ENCODE peak calls at places on chromosomes 6 and 20, in seven cellular contexts. One of them, this sample, is unnamed.

GRCh38 chr20:62269378-62269777 is 31.1 kb downstream of the OSBPL2 start:
- DNase-seq in lung: no peak
- DNase-seq in posterior cingulate gyrus: no peak
- DNase-seq in stimulated activated CD8-positive, alpha-beta memory T cell treated with anti-CD3 and anti-CD28 coated beads, Interleukin-4, amount 100 ng/mL, for 4 hours: no peak
- DNase-seq in naive thymus-derived CD4-positive, alpha-beta T cell: no peak
- DNase-seq in GM03348: no peak
- DNase-seq in NCI-H1417: no peak
- DNase-seq in this sample: no peak

GRCh38 chr6:70124882-70125535 is 177.9 kb downstream of the COL9A1 start:
- DNase-seq in GM03348: peak
- DNase-seq in NCI-H1417: no peak
- DNase-seq in posterior cingulate gyrus: no peak
- DNase-seq in naive thymus-derived CD4-positive, alpha-beta T cell: no peak
- DNase-seq in stimulated activated CD8-positive, alpha-beta memory T cell treated with anti-CD3 and anti-CD28 coated beads, Interleukin-4, amount 100 ng/mL, for 4 hours: no peak
- DNase-seq in lung: no peak
- DNase-seq in this sample: no peak

GRCh38 chr6:148760568-148761531 is 14.0 kb downstream of the UST start:
- DNase-seq in stimulated activated CD8-positive, alpha-beta memory T cell treated with anti-CD3 and anti-CD28 coated beads, Interleukin-4, amount 100 ng/mL, for 4 hours: no peak
- DNase-seq in posterior cingulate gyrus: peak
- DNase-seq in NCI-H1417: no peak
- DNase-seq in naive thymus-derived CD4-positive, alpha-beta T cell: peak
- DNase-seq in lung: peak
- DNase-seq in GM03348: peak
- DNase-seq in this sample: peak

GRCh38 chr6:164063346-164063745 is 648.8 kb downstream of the QKI start:
- DNase-seq in stimulated activated CD8-positive, alpha-beta memory T cell treated with anti-CD3 and anti-CD28 coated beads, Interleukin-4, amount 100 ng/mL, for 4 hours: no peak
- DNase-seq in posterior cingulate gyrus: no peak
- DNase-seq in naive thymus-derived CD4-positive, alpha-beta T cell: no peak
- DNase-seq in GM03348: no peak
- DNase-seq in NCI-H1417: no peak
- DNase-seq in lung: no peak
- DNase-seq in this sample: no peak

GRCh38 chr6:2713473-2714358 is 37.0 kb downstream of the MYLK4 start:
- DNase-seq in stimulated activated CD8-positive, alpha-beta memory T cell treated with anti-CD3 and anti-CD28 coated beads, Interleukin-4, amount 100 ng/mL, for 4 hours: no peak
- DNase-seq in naive thymus-derived CD4-positive, alpha-beta T cell: no peak
- DNase-seq in lung: no peak
- DNase-seq in GM03348: peak
- DNase-seq in posterior cingulate gyrus: no peak
- DNase-seq in NCI-H1417: no peak
- DNase-seq in this sample: no peak

GRCh38 chr6:150865406-150866146 is at the start of gene MTHFD1L:
- DNase-seq in stimulated activated CD8-positive, alpha-beta memory T cell treated with anti-CD3 and anti-CD28 coated beads, Interleukin-4, amount 100 ng/mL, for 4 hours: peak
- DNase-seq in GM03348: peak
- DNase-seq in lung: peak
- DNase-seq in naive thymus-derived CD4-positive, alpha-beta T cell: peak
- DNase-seq in posterior cingulate gyrus: peak
- DNase-seq in NCI-H1417: peak
- DNase-seq in this sample: peak

GRCh38 chr20:43835944-43836540 is 78.6 kb upstream of the TOX2 start:
- DNase-seq in stimulated activated CD8-positive, alpha-beta memory T cell treated with anti-CD3 and anti-CD28 coated beads, Interleukin-4, amount 100 ng/mL, for 4 hours: no peak
- DNase-seq in lung: no peak
- DNase-seq in GM03348: no peak
- DNase-seq in naive thymus-derived CD4-positive, alpha-beta T cell: no peak
- DNase-seq in NCI-H1417: no peak
- DNase-seq in posterior cingulate gyrus: no peak
- DNase-seq in this sample: no peak

GRCh38 chr20:12575352-12576095 is 433.2 kb upstream of the SPTLC3 start:
- DNase-seq in GM03348: no peak
- DNase-seq in naive thymus-derived CD4-positive, alpha-beta T cell: no peak
- DNase-seq in stimulated activated CD8-positive, alpha-beta memory T cell treated with anti-CD3 and anti-CD28 coated beads, Interleukin-4, amount 100 ng/mL, for 4 hours: no peak
- DNase-seq in NCI-H1417: no peak
- DNase-seq in posterior cingulate gyrus: no peak
- DNase-seq in lung: peak
- DNase-seq in this sample: no peak

GRCh38 chr6:38337819-38338465 is 301.8 kb downstream of the BTBD9 start:
- DNase-seq in stimulated activated CD8-positive, alpha-beta memory T cell treated with anti-CD3 and anti-CD28 coated beads, Interleukin-4, amount 100 ng/mL, for 4 hours: no peak
- DNase-seq in posterior cingulate gyrus: no peak
- DNase-seq in NCI-H1417: no peak
- DNase-seq in GM03348: peak
- DNase-seq in naive thymus-derived CD4-positive, alpha-beta T cell: no peak
- DNase-seq in lung: no peak
- DNase-seq in this sample: no peak

GRCh38 chr20:62907377-62908317 is 18.7 kb downstream of the DIDO1 start:
- DNase-seq in posterior cingulate gyrus: no peak
- DNase-seq in stimulated activated CD8-positive, alpha-beta memory T cell treated with anti-CD3 and anti-CD28 coated beads, Interleukin-4, amount 100 ng/mL, for 4 hours: no peak
- DNase-seq in lung: no peak
- DNase-seq in naive thymus-derived CD4-positive, alpha-beta T cell: peak
- DNase-seq in NCI-H1417: no peak
- DNase-seq in GM03348: no peak
- DNase-seq in this sample: no peak

GRCh38 chr6:135922170-135922569 is 70.7 kb downstream of the PDE7B start:
- DNase-seq in GM03348: peak
- DNase-seq in naive thymus-derived CD4-positive, alpha-beta T cell: no peak
- DNase-seq in posterior cingulate gyrus: no peak
- DNase-seq in stimulated activated CD8-positive, alpha-beta memory T cell treated with anti-CD3 and anti-CD28 coated beads, Interleukin-4, amount 100 ng/mL, for 4 hours: no peak
- DNase-seq in lung: no peak
- DNase-seq in NCI-H1417: no peak
- DNase-seq in this sample: no peak

GRCh38 chr6:6005467-6006427 is 978 bp downstream of the NRN1 start:
- DNase-seq in stimulated activated CD8-positive, alpha-beta memory T cell treated with anti-CD3 and anti-CD28 coated beads, Interleukin-4, amount 100 ng/mL, for 4 hours: no peak
- DNase-seq in NCI-H1417: no peak
- DNase-seq in lung: no peak
- DNase-seq in posterior cingulate gyrus: no peak
- DNase-seq in naive thymus-derived CD4-positive, alpha-beta T cell: no peak
- DNase-seq in GM03348: peak
- DNase-seq in this sample: no peak

GRCh38 chr6:63371087-63371486 is 51.3 kb upstream of the LGSN start:
- DNase-seq in stimulated activated CD8-positive, alpha-beta memory T cell treated with anti-CD3 and anti-CD28 coated beads, Interleukin-4, amount 100 ng/mL, for 4 hours: no peak
- DNase-seq in lung: no peak
- DNase-seq in naive thymus-derived CD4-positive, alpha-beta T cell: no peak
- DNase-seq in GM03348: no peak
- DNase-seq in NCI-H1417: no peak
- DNase-seq in posterior cingulate gyrus: no peak
- DNase-seq in this sample: no peak

GRCh38 chr6:112511441-112511840 is 164.3 kb downstream of the RFPL4B start:
- DNase-seq in stimulated activated CD8-positive, alpha-beta memory T cell treated with anti-CD3 and anti-CD28 coated beads, Interleukin-4, amount 100 ng/mL, for 4 hours: no peak
- DNase-seq in posterior cingulate gyrus: no peak
- DNase-seq in NCI-H1417: no peak
- DNase-seq in GM03348: no peak
- DNase-seq in naive thymus-derived CD4-positive, alpha-beta T cell: no peak
- DNase-seq in lung: no peak
- DNase-seq in this sample: no peak

GRCh38 chr6:41527721-41528408 is 18.3 kb upstream of the FOXP4 start:
- DNase-seq in stimulated activated CD8-positive, alpha-beta memory T cell treated with anti-CD3 and anti-CD28 coated beads, Interleukin-4, amount 100 ng/mL, for 4 hours: no peak
- DNase-seq in NCI-H1417: peak
- DNase-seq in lung: no peak
- DNase-seq in naive thymus-derived CD4-positive, alpha-beta T cell: no peak
- DNase-seq in GM03348: peak
- DNase-seq in posterior cingulate gyrus: no peak
- DNase-seq in this sample: no peak

GRCh38 chr6:131960371-131961133 is 9.4 kb upstream of the CCN2 start:
- DNase-seq in GM03348: peak
- DNase-seq in NCI-H1417: no peak
- DNase-seq in naive thymus-derived CD4-positive, alpha-beta T cell: no peak
- DNase-seq in posterior cingulate gyrus: no peak
- DNase-seq in stimulated activated CD8-positive, alpha-beta memory T cell treated with anti-CD3 and anti-CD28 coated beads, Interleukin-4, amount 100 ng/mL, for 4 hours: no peak
- DNase-seq in lung: no peak
- DNase-seq in this sample: no peak

GRCh38 chr20:17499041-17499440 is 32.1 kb downstream of the BFSP1 start:
- DNase-seq in GM03348: no peak
- DNase-seq in stimulated activated CD8-positive, alpha-beta memory T cell treated with anti-CD3 and anti-CD28 coated beads, Interleukin-4, amount 100 ng/mL, for 4 hours: no peak
- DNase-seq in naive thymus-derived CD4-positive, alpha-beta T cell: no peak
- DNase-seq in lung: no peak
- DNase-seq in NCI-H1417: no peak
- DNase-seq in posterior cingulate gyrus: no peak
- DNase-seq in this sample: no peak

GRCh38 chr20:50389808-50390684 is 120.1 kb upstream of the PTPN1 start:
- DNase-seq in naive thymus-derived CD4-positive, alpha-beta T cell: no peak
- DNase-seq in stimulated activated CD8-positive, alpha-beta memory T cell treated with anti-CD3 and anti-CD28 coated beads, Interleukin-4, amount 100 ng/mL, for 4 hours: no peak
- DNase-seq in NCI-H1417: no peak
- DNase-seq in lung: no peak
- DNase-seq in GM03348: no peak
- DNase-seq in posterior cingulate gyrus: no peak
- DNase-seq in this sample: no peak

GRCh38 chr6:138765896-138766487 is 7.6 kb upstream of the CCDC28A start:
- DNase-seq in lung: no peak
- DNase-seq in naive thymus-derived CD4-positive, alpha-beta T cell: peak
- DNase-seq in stimulated activated CD8-positive, alpha-beta memory T cell treated with anti-CD3 and anti-CD28 coated beads, Interleukin-4, amount 100 ng/mL, for 4 hours: no peak
- DNase-seq in GM03348: peak
- DNase-seq in posterior cingulate gyrus: no peak
- DNase-seq in NCI-H1417: peak
- DNase-seq in this sample: peak

GRCh38 chr6:167030222-167031072 is 31.2 kb downstream of the CEP43 start:
- DNase-seq in lung: no peak
- DNase-seq in naive thymus-derived CD4-positive, alpha-beta T cell: no peak
- DNase-seq in posterior cingulate gyrus: no peak
- DNase-seq in NCI-H1417: no peak
- DNase-seq in stimulated activated CD8-positive, alpha-beta memory T cell treated with anti-CD3 and anti-CD28 coated beads, Interleukin-4, amount 100 ng/mL, for 4 hours: no peak
- DNase-seq in GM03348: no peak
- DNase-seq in this sample: no peak

GRCh38 chr20:62822788-62823651 is 6.2 kb downstream of the COL9A3 start:
- DNase-seq in GM03348: peak
- DNase-seq in naive thymus-derived CD4-positive, alpha-beta T cell: no peak
- DNase-seq in posterior cingulate gyrus: no peak
- DNase-seq in NCI-H1417: peak
- DNase-seq in stimulated activated CD8-positive, alpha-beta memory T cell treated with anti-CD3 and anti-CD28 coated beads, Interleukin-4, amount 100 ng/mL, for 4 hours: no peak
- DNase-seq in lung: no peak
- DNase-seq in this sample: no peak

GRCh38 chr6:53281518-53282215 is 67.1 kb downstream of the ELOVL5 start:
- DNase-seq in NCI-H1417: no peak
- DNase-seq in lung: no peak
- DNase-seq in posterior cingulate gyrus: no peak
- DNase-seq in GM03348: no peak
- DNase-seq in naive thymus-derived CD4-positive, alpha-beta T cell: no peak
- DNase-seq in stimulated activated CD8-positive, alpha-beta memory T cell treated with anti-CD3 and anti-CD28 coated beads, Interleukin-4, amount 100 ng/mL, for 4 hours: no peak
- DNase-seq in this sample: no peak

GRCh38 chr6:33620158-33620583 is 951 bp upstream of the ITPR3 start:
- DNase-seq in GM03348: peak
- DNase-seq in NCI-H1417: peak
- DNase-seq in posterior cingulate gyrus: no peak
- DNase-seq in lung: peak
- DNase-seq in stimulated activated CD8-positive, alpha-beta memory T cell treated with anti-CD3 and anti-CD28 coated beads, Interleukin-4, amount 100 ng/mL, for 4 hours: no peak
- DNase-seq in naive thymus-derived CD4-positive, alpha-beta T cell: peak
- DNase-seq in this sample: peak

GRCh38 chr6:168796106-168796505 is 355.1 kb downstream of the SMOC2 start:
- DNase-seq in posterior cingulate gyrus: no peak
- DNase-seq in stimulated activated CD8-positive, alpha-beta memory T cell treated with anti-CD3 and anti-CD28 coated beads, Interleukin-4, amount 100 ng/mL, for 4 hours: no peak
- DNase-seq in naive thymus-derived CD4-positive, alpha-beta T cell: no peak
- DNase-seq in NCI-H1417: no peak
- DNase-seq in GM03348: no peak
- DNase-seq in lung: no peak
- DNase-seq in this sample: no peak

GRCh38 chr6:165585060-165585459 is 78.0 kb downstream of the PDE10A start:
- DNase-seq in naive thymus-derived CD4-positive, alpha-beta T cell: no peak
- DNase-seq in posterior cingulate gyrus: no peak
- DNase-seq in NCI-H1417: no peak
- DNase-seq in stimulated activated CD8-positive, alpha-beta memory T cell treated with anti-CD3 and anti-CD28 coated beads, Interleukin-4, amount 100 ng/mL, for 4 hours: no peak
- DNase-seq in GM03348: no peak
- DNase-seq in lung: no peak
- DNase-seq in this sample: no peak

GRCh38 chr20:57990396-57990987 is 238.0 kb downstream of the ANKRD60 start:
- DNase-seq in stimulated activated CD8-positive, alpha-beta memory T cell treated with anti-CD3 and anti-CD28 coated beads, Interleukin-4, amount 100 ng/mL, for 4 hours: no peak
- DNase-seq in GM03348: peak
- DNase-seq in lung: no peak
- DNase-seq in NCI-H1417: no peak
- DNase-seq in posterior cingulate gyrus: no peak
- DNase-seq in naive thymus-derived CD4-positive, alpha-beta T cell: no peak
- DNase-seq in this sample: no peak

GRCh38 chr20:44014807-44015732 is 100.4 kb downstream of the TOX2 start:
- DNase-seq in lung: no peak
- DNase-seq in GM03348: no peak
- DNase-seq in NCI-H1417: peak
- DNase-seq in stimulated activated CD8-positive, alpha-beta memory T cell treated with anti-CD3 and anti-CD28 coated beads, Interleukin-4, amount 100 ng/mL, for 4 hours: no peak
- DNase-seq in naive thymus-derived CD4-positive, alpha-beta T cell: no peak
- DNase-seq in posterior cingulate gyrus: no peak
- DNase-seq in this sample: no peak

GRCh38 chr6:33696538-33697518 is 14.7 kb downstream of the UQCC2 start:
- DNase-seq in GM03348: peak
- DNase-seq in stimulated activated CD8-positive, alpha-beta memory T cell treated with anti-CD3 and anti-CD28 coated beads, Interleukin-4, amount 100 ng/mL, for 4 hours: no peak
- DNase-seq in NCI-H1417: peak
- DNase-seq in posterior cingulate gyrus: no peak
- DNase-seq in lung: peak
- DNase-seq in naive thymus-derived CD4-positive, alpha-beta T cell: peak
- DNase-seq in this sample: peak

GRCh38 chr6:37965964-37966676 is 146.6 kb downstream of the ZFAND3 start:
- DNase-seq in naive thymus-derived CD4-positive, alpha-beta T cell: no peak
- DNase-seq in GM03348: peak
- DNase-seq in posterior cingulate gyrus: no peak
- DNase-seq in NCI-H1417: no peak
- DNase-seq in stimulated activated CD8-positive, alpha-beta memory T cell treated with anti-CD3 and anti-CD28 coated beads, Interleukin-4, amount 100 ng/mL, for 4 hours: no peak
- DNase-seq in lung: no peak
- DNase-seq in this sample: no peak

GRCh38 chr6:150201791-150202329 is 59.0 kb downstream of the PPP1R14C start:
- DNase-seq in lung: no peak
- DNase-seq in stimulated activated CD8-positive, alpha-beta memory T cell treated with anti-CD3 and anti-CD28 coated beads, Interleukin-4, amount 100 ng/mL, for 4 hours: no peak
- DNase-seq in NCI-H1417: no peak
- DNase-seq in GM03348: no peak
- DNase-seq in posterior cingulate gyrus: no peak
- DNase-seq in naive thymus-derived CD4-positive, alpha-beta T cell: no peak
- DNase-seq in this sample: no peak

GRCh38 chr20:6418732-6419131 is 295.9 kb upstream of the FERMT1 start:
- DNase-seq in GM03348: no peak
- DNase-seq in NCI-H1417: no peak
- DNase-seq in stimulated activated CD8-positive, alpha-beta memory T cell treated with anti-CD3 and anti-CD28 coated beads, Interleukin-4, amount 100 ng/mL, for 4 hours: no peak
- DNase-seq in naive thymus-derived CD4-positive, alpha-beta T cell: no peak
- DNase-seq in posterior cingulate gyrus: no peak
- DNase-seq in lung: no peak
- DNase-seq in this sample: no peak

GRCh38 chr6:26331809-26332226 is 33.2 kb upstream of the BTN3A2 start:
- DNase-seq in posterior cingulate gyrus: no peak
- DNase-seq in NCI-H1417: no peak
- DNase-seq in naive thymus-derived CD4-positive, alpha-beta T cell: peak
- DNase-seq in lung: no peak
- DNase-seq in GM03348: no peak
- DNase-seq in stimulated activated CD8-positive, alpha-beta memory T cell treated with anti-CD3 and anti-CD28 coated beads, Interleukin-4, amount 100 ng/mL, for 4 hours: no peak
- DNase-seq in this sample: peak

This sample was measured in immature natural killer cell.